ENCODE peak calls at places on chromosome X, in four cellular contexts. U is fibroblast of mammary gland, Z is mammary epithelial cell, F is cardiac fibroblast. B is an unnamed sample.

GRCh38 chrX:17634542-17635207 is 102.6 kb upstream of the SCML1 start:
- DNase-seq in U (no peak), Z (no peak), F (no peak), B (no peak)

GRCh38 chrX:139506318-139506717 is 24.2 kb upstream of the F9 start:
- DNase-seq in U (no peak), Z (no peak), F (no peak), B (no peak)

GRCh38 chrX:108071578-108071977 is 19.8 kb downstream of the PSMD10 start:
- DNase-seq in U (no peak), Z (no peak), F (peak), B (no peak)

GRCh38 chrX:55072286-55072685 is 2.5 kb upstream of the PAGE2B start:
- DNase-seq in U (no peak), Z (no peak), F (no peak), B (no peak)

GRCh38 chrX:39764441-39764914 is 333.3 kb downstream of the BCOR start:
- DNase-seq in U (no peak), Z (no peak), F (peak), B (no peak)

GRCh38 chrX:18377802-18378201 is 23.3 kb upstream of the SCML2 start:
- DNase-seq in U (peak), Z (no peak), F (peak), B (no peak)

GRCh38 chrX:116863029-116863428 is 400.3 kb upstream of the CT83 start:
- DNase-seq in U (no peak), Z (no peak), F (no peak), B (no peak)

GRCh38 chrX:45164021-45164621 is 36.6 kb downstream of the DIPK2B start:
- DNase-seq in U (no peak), Z (no peak), F (no peak), B (peak)

GRCh38 chrX:154829926-154830442 is 4.5 kb downstream of the SMIM9 start:
- DNase-seq in U (no peak), Z (no peak), F (no peak), B (no peak)

GRCh38 chrX:20515841-20516461 is 249.2 kb upstream of the RPS6KA3 start:
- DNase-seq in U (peak), Z (peak), F (peak), B (no peak)

GRCh38 chrX:148501121-148502066 is 977 bp downstream of the AFF2 start:
- DNase-seq in U (no peak), Z (peak), F (no peak), B (no peak)

GRCh38 chrX:3550160-3550765 is 163.2 kb downstream of the PRKX start:
- DNase-seq in U (peak), Z (peak), F (peak), B (no peak)

GRCh38 chrX:150941580-150941979 is 41.6 kb upstream of the HMGB3 start:
- DNase-seq in U (no peak), Z (no peak), F (no peak), B (no peak)

GRCh38 chrX:111719426-111720210 is 38.6 kb downstream of the ALG13 start:
- DNase-seq in U (peak), Z (no peak), F (peak), B (no peak)

GRCh38 chrX:124829930-124830329 is 483.6 kb downstream of the SH2D1A start:
- DNase-seq in U (no peak), Z (no peak), F (no peak), B (no peak)

GRCh38 chrX:93422693-93423092 is 250.7 kb downstream of the NAP1L3 start:
- DNase-seq in U (peak), Z (peak), F (peak), B (no peak)

GRCh38 chrX:97168646-97169045 is 284.9 kb downstream of the RPA4 start:
- DNase-seq in U (no peak), Z (no peak), F (no peak), B (no peak)

GRCh38 chrX:38817004-38817703 is 15.9 kb downstream of the MID1IP1 start:
- DNase-seq in U (peak), Z (no peak), F (peak), B (peak)

GRCh38 chrX:111608724-111609123 is 72.2 kb upstream of the ALG13 start:
- DNase-seq in U (no peak), Z (no peak), F (no peak), B (no peak)

GRCh38 chrX:57595381-57595811 is 3.6 kb downstream of the ZXDB start:
- DNase-seq in U (peak), Z (peak), F (peak), B (no peak)

GRCh38 chrX:40035726-40036125 is 62.0 kb downstream of the BCOR start:
- DNase-seq in U (no peak), Z (no peak), F (no peak), B (no peak)

GRCh38 chrX:53234484-53234883 is 9.5 kb upstream of the KDM5C start:
- DNase-seq in U (no peak), Z (no peak), F (no peak), B (no peak)

GRCh38 chrX:154779261-154779660 is 16.6 kb downstream of the DKC1 start:
- DNase-seq in U (peak), Z (no peak), F (peak), B (no peak)

GRCh38 chrX:134148293-134148692 is 88.7 kb upstream of the CCDC160 start:
- DNase-seq in U (no peak), Z (no peak), F (no peak), B (no peak)
- H3K4me3 ChIP-seq in U (no peak), Z (no peak), F (no peak), B (peak)

GRCh38 chrX:153651540-153652079 is 4.6 kb downstream of the DUSP9 start:
- DNase-seq in U (no peak), Z (no peak), F (no peak), B (no peak)
- TF ChIP-seq CTCF in U (peak), Z (peak), F (peak), B (peak)

DNA sequence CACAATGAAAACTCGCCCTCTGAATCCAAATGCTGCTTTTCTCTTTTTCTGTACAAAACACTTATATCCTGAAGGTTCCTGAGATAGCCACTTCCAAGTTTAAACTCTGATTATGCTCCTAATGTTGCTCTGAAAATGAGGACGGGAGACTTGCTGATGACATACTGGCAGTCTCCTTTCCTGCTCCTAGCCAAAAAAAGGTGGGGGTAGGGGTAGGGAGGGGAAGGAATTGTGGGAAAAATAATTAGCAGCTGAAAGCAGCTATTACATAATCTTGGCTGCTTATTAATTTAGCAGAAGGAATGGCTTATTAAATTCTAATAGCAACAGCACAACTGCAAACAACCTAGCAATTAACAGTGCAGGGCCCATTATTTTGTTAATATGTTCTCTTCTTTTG is 2.0 kb upstream of the AP1S2 start:
- DNase-seq in U (no peak), Z (no peak), F (no peak), B (no peak)
- H3K4me3 ChIP-seq in U (no peak), Z (no peak), F (no peak), B (peak)

GRCh38 chrX:10722804-10723364 is 102.5 kb upstream of the MID1 start:
- DNase-seq in U (peak), Z (peak), F (peak), B (no peak)
- TF ChIP-seq CTCF in U (peak), Z (peak), F (peak), B (peak)

DNA sequence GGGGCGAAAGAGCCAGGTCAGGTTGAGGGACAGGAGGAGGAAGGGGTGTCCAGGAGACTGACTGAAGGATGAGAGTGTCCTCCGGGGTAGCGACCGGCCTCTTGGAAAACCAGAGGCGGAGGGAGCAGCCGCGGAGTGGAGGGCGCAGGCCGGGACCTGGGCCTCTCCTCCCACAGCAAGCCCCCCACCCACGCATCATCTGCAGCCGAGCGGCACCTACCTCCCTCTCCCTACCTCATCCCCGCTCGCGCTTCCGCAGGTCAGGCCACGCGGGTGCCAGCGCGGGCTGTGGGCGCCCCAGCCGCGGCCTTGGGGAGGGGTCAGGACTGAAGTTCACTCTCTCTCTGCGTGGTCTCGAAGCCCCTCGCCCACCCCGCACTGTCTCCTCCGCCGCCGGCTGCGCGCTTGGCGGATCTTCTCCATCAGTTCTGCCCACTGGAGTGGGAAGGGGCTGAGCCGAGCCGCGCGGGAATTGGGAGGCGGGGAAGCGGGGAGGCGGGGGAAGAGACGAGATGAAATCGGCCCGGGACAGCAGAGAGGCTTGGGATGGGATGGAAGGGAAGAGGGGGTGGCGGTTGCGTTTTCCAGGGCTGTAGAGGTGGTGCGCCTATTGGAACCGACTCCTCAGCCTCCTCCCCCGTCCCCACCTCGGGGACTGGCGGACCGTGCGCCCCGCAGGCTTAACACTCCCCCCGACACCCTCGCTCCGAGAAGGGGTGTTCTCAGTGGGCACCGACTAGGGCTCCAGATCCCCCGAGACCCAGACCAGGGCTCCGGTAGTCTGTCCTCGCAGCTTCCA is 1.8 kb downstream of the NLGN4X start:
- DNase-seq in U (no peak), Z (no peak), F (no peak), B (peak)
- H3K4me3 ChIP-seq in U (no peak), Z (peak), F (no peak), B (peak)

GRCh38 chrX:13047752-13048151 is 3.3 kb upstream of the FAM9C start:
- DNase-seq in U (no peak), Z (no peak), F (no peak), B (no peak)

GRCh38 chrX:13051167-13051528 is 6.7 kb upstream of the FAM9C start:
- DNase-seq in U (no peak), Z (no peak), F (no peak), B (no peak)

GRCh38 chrX:13048265-13048664 is 3.8 kb upstream of the FAM9C start:
- DNase-seq in U (peak), Z (peak), F (peak), B (no peak)

GRCh38 chrX:13051529-13052172 is 7.2 kb upstream of the FAM9C start:
- DNase-seq in U (no peak), Z (no peak), F (peak), B (no peak)

DNA sequence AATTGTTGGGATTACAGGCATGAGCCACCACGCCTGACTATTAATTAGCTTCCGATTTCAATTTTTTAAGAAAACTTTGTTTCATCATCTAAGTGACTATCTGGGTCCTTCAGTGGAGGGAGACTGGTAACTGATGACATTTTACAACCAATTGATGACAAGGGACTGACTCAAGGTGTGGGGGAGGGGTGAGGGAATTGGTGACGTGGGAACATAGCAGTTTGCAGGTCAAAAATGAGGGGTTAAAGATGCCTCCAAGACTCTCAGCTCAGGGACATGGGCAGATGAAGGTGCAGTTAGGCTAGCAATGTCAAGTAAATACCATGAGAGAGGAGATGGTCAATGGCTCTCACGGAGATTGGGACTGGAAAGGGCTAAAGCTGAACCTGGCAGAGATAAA is 5.7 kb upstream of the FAM9C start:
- DNase-seq in U (no peak), Z (no peak), F (no peak), B (no peak)
- TF ChIP-seq CTCF in U (no peak), Z (no peak), F (no peak), B (no peak)